ENCODE peak calls at places on chromosomes 12 and 14, in ten cellular contexts. G is caudate nucleus; J is psoas muscle; C is mammary epithelial cell; L is cardiac muscle cell; Y is PC-3; O is fibroblast of lung; B is CD8-positive, alpha-beta T cell; R is IMR-90; N is K562. P is an unnamed sample.

GRCh38 chr14:101063121-101063520 is 159.6 kb upstream of the RTL1 start:
- DNase-seq in O (no peak), N (no peak), B (no peak), R (no peak), C (no peak), G (no peak), Y (no peak), J (peak), L (no peak), P (no peak)

GRCh38 chr14:72788255-72788654 is 105.6 kb downstream of the DPF3 start:
- DNase-seq in B (no peak), C (no peak), N (no peak), R (no peak), L (no peak), J (no peak), O (no peak), Y (no peak), G (no peak), P (no peak)

GRCh38 chr12:107844312-107844921 is 69.9 kb downstream of the ASCL4 start:
- DNase-seq in O (no peak), G (no peak), N (no peak), Y (no peak), L (peak), R (no peak), B (no peak), J (peak), C (no peak), P (peak)

GRCh38 chr14:95285566-95285965 is 34.1 kb downstream of the CLMN start:
- DNase-seq in R (no peak), L (no peak), J (no peak), B (no peak), O (no peak), C (no peak), Y (no peak), G (no peak), N (no peak), P (no peak)

GRCh38 chr14:41343857-41344256 is 262.8 kb upstream of the LRFN5 start:
- DNase-seq in O (no peak), C (no peak), L (no peak), Y (no peak), R (no peak), G (no peak), J (no peak), N (no peak), B (no peak), P (no peak)

GRCh38 chr14:22865424-22866215 is 5.9 kb upstream of the LRP10 start:
- DNase-seq in J (no peak), R (no peak), B (no peak), C (no peak), O (no peak), L (no peak), N (peak), G (no peak), Y (no peak), P (no peak)

GRCh38 chr14:92631098-92631497 is 117.3 kb downstream of the LGMN start:
- DNase-seq in B (no peak), O (no peak), N (no peak), G (no peak), R (no peak), L (no peak), C (no peak), J (no peak), Y (no peak), P (no peak)

GRCh38 chr12:4276524-4277204 is 3.1 kb downstream of the CCND2 start:
- DNase-seq in Y (peak), L (peak), O (peak), G (no peak), B (peak), N (peak), R (peak), C (peak), J (peak), P (peak)

GRCh38 chr12:72673853-72674252 is 401.7 kb downstream of the TRHDE start:
- DNase-seq in N (no peak), J (no peak), Y (no peak), L (no peak), B (no peak), R (no peak), G (no peak), C (no peak), O (no peak), P (no peak)

GRCh38 chr12:123388218-123388947 is 4.5 kb downstream of the KMT5A start:
- DNase-seq in Y (peak), J (peak), L (peak), N (peak), C (peak), G (peak), R (peak), B (peak), O (peak), P (peak)

DNA sequence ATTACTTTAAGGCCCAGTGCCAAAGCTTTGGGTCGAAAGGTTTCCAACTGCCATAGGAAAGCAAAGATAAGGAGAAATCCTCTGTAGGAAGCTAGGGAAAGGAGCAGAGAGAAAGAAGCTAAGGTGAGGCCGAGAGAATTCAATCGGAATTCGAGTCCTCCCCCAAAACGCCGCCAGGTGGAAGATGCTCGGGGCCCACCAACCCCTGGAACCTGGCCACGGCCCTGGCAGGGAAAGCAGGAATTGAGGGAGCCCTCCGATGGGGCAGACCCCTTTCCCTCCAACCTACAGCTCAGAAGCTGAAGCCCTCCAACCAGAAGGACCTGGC is 498 bp downstream of the GMFB start:
- DNase-seq in O (no peak), R (no peak), J (no peak), Y (no peak), N (no peak), G (no peak), B (no peak), C (no peak), L (no peak), P (no peak)
- H3K27ac ChIP-seq in O (peak), R (peak), J (peak), Y (peak), N (peak), G (peak), B (peak), C (peak), L (peak), P (peak)

DNA sequence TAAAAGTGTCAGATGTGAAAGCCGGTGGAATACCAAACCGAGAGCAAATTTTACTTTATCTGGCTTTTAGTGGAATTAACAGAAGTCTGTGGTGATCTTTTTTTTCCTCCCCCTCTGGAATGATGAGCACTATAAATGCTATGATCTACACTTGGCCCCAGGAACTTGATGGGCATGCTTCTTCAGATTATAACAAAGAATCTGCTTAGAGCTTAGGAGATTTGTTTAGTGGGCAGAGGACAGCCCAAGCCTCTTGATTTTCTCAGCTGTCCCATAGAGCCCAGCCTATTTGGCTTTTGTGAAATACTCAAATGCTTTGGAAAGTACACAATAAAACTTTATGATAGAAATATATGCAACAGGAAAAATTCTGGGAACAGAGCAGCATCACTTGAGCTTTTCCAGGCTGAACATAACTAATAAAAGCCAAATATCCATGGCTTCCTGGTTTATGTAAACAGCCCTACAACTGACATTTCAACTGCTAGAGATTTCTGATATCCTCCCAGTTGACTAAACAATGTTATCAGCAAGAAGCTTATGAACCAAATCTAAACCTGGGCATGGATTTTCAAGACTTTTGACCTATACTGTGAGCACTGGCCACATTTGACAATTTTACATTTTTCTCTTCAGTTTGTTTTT is 149.6 kb downstream of the PLXNC1 start:
- DNase-seq in Y (no peak), L (no peak), N (no peak), J (no peak), R (no peak), O (no peak), G (no peak), C (no peak), B (no peak), P (no peak)
- H3K27ac ChIP-seq in Y (no peak), L (no peak), N (no peak), J (no peak), R (no peak), O (no peak), G (no peak), C (no peak), B (no peak), P (no peak)

DNA sequence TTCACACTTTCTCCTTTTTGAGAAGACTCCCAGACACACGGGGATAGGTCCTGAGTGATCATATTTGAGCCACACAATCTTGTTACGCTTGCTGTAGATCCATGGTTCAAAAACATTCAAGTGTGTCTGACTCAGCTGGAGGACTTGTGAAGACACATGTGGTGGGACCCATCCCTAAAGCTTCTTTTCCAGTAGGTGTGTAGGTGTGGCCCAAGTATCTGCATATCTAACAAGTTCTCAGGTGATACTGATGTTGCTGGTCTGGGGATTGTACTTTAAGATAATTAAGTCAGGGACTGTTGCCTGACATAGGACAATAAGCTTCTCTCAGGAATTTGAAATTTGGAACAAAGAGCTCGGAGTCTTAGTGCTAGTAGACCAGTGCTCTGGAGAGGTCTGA is 4.1 kb upstream of the DAAM1 start:
- DNase-seq in L (no peak), N (no peak), G (no peak), O (no peak), J (no peak), B (no peak), R (no peak), Y (no peak), C (no peak), P (no peak)
- H3K27ac ChIP-seq in L (no peak), N (no peak), G (no peak), O (no peak), J (no peak), B (no peak), R (no peak), Y (no peak), C (no peak), P (no peak)

DNA sequence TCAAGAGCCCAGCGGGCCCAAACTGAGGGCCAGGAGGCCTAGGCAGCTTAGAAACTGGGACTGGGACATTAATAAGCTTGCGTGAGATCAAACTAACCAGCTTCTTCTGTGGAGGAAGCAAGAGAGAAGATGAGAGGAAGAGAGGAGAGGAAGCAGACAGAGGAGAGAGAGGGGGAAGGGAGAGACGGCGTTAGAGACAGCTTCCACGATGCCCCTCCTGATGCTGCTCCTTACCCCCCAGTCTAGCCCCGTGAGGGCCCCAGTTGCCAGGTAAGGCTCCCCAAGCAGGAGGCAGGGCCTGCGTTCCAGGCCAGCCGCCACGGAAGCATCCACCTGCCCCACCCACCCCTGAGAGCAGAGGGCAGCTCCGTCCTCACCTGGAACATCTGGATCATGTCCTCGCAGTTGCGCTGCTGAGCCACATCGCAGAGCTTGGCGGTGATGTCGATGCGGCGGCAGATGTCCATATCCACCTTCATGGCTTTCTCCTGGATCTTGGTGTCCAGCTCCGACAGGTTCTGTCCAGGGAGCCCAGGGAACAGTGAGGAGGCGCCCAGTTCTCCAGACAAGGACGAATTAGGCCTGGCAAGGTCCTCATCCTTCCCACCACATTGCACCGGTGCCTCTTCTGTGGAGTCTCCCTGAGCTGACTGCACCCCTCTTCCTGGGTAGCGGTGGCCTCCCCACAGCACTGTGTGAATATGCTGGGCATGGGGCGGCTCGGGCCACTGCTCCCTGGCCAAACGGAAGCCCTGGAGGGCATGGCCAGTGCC is 6.3 kb downstream of the IFFO1 start:
- DNase-seq in L (no peak), R (no peak), Y (no peak), C (no peak), N (no peak), B (no peak), J (no peak), G (no peak), O (no peak), P (no peak)
- H3K27ac ChIP-seq in L (no peak), R (peak), Y (peak), C (no peak), N (no peak), B (no peak), J (peak), G (peak), O (peak), P (no peak)

DNA sequence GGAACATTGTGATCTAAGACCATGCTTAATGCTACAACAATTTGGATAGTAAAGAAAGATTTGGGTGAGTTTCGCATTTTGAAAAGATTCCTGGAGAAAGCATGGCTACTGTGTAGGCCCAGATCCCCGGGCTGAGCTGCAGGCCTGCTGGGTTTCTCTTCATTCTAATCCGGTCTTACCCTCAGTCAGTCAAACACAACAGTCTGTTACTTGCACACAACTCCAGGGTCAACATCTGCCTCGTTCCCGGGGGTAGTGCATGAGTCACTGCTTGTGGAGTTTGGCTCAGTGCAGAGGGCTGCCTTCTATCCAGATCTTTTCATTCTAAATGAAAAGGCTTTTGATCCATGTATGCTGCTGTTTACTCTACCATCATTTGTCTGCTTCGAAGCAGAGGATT is 60.4 kb upstream of the SEL1L start:
- DNase-seq in O (no peak), C (no peak), R (no peak), J (no peak), Y (no peak), L (no peak), N (no peak), G (no peak), B (no peak), P (no peak)
- H3K27ac ChIP-seq in O (no peak), C (no peak), R (no peak), J (no peak), Y (no peak), L (no peak), N (no peak), G (peak), B (no peak), P (no peak)

DNA sequence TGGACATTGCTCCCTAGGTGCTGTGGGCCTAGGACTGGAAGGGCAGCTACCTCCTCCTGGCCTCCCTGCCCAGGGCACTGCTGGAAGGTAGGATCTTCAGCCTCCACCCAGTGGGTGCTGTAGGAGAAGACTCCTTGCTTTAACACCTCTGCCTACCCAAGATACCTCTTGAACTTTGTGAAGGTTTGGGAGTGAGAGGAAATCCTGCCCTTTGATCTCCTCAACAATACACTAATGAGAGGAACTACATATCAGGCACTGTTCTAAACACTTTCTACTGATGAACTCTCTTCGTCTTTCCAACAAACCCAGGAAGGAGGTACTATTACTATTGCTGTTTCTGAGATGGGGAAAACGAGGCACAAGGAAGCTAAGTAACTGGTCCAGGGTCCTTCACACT is 66.9 kb downstream of the PLEKHG3 start:
- DNase-seq in O (no peak), J (no peak), G (no peak), Y (no peak), L (no peak), B (no peak), C (no peak), R (no peak), N (no peak), P (no peak)
- H3K27ac ChIP-seq in O (no peak), J (no peak), G (no peak), Y (no peak), L (no peak), B (no peak), C (no peak), R (no peak), N (no peak), P (no peak)

GRCh38 chr12:106633451-106633823 is 50.6 kb downstream of the RFX4 start:
- DNase-seq in L (no peak), B (no peak), N (no peak), J (no peak), C (no peak), G (no peak), O (no peak), R (no peak), Y (peak), P (no peak)
- H3K27ac ChIP-seq in L (no peak), B (no peak), N (no peak), J (no peak), C (no peak), G (no peak), O (no peak), R (no peak), Y (no peak), P (no peak)

GRCh38 chr12:121533391-121534090 is 47.3 kb downstream of the KDM2B start:
- DNase-seq in C (no peak), O (peak), R (no peak), Y (no peak), L (no peak), J (no peak), N (no peak), G (no peak), B (no peak), P (no peak)

GRCh38 chr12:121532503-121533390 is 48.1 kb downstream of the KDM2B start:
- DNase-seq in Y (no peak), O (peak), N (no peak), J (no peak), C (no peak), B (no peak), G (no peak), L (no peak), R (peak), P (no peak)

GRCh38 chr12:121529184-121529583 is 51.6 kb downstream of the KDM2B start:
- DNase-seq in G (no peak), C (no peak), O (no peak), B (no peak), L (no peak), J (no peak), R (no peak), N (no peak), Y (no peak), P (no peak)

GRCh38 chr12:121531356-121531750 is 49.5 kb downstream of the KDM2B start:
- DNase-seq in Y (no peak), J (no peak), R (no peak), O (no peak), B (no peak), G (no peak), L (no peak), C (no peak), N (no peak), P (no peak)

GRCh38 chr12:121530600-121531355 is 50.0 kb downstream of the KDM2B start:
- DNase-seq in N (peak), G (no peak), Y (peak), L (no peak), C (no peak), R (peak), J (peak), B (peak), O (peak), P (peak)
- H3K27ac ChIP-seq in N (no peak), G (no peak), Y (no peak), L (peak), C (no peak), R (peak), J (peak), B (peak), O (peak), P (peak)

GRCh38 chr12:89252284-89252683 is 100.0 kb downstream of the DUSP6 start:
- DNase-seq in N (no peak), O (peak), L (no peak), G (no peak), B (no peak), J (no peak), C (peak), R (peak), Y (no peak), P (no peak)

GRCh38 chr12:89247962-89248361 is 104.3 kb downstream of the DUSP6 start:
- DNase-seq in G (no peak), Y (no peak), C (no peak), B (no peak), N (no peak), R (peak), L (no peak), J (no peak), O (no peak), P (no peak)

GRCh38 chr12:89250213-89250612 is 102.1 kb downstream of the DUSP6 start:
- DNase-seq in N (no peak), C (no peak), B (no peak), O (no peak), R (no peak), L (no peak), J (no peak), Y (no peak), G (no peak), P (no peak)

GRCh38 chr12:89251326-89252237 is 100.7 kb downstream of the DUSP6 start:
- DNase-seq in G (no peak), C (no peak), L (no peak), R (no peak), N (no peak), J (no peak), B (no peak), O (no peak), Y (no peak), P (no peak)

GRCh38 chr12:89250648-89251047 is 101.7 kb downstream of the DUSP6 start:
- DNase-seq in B (no peak), R (peak), N (no peak), L (no peak), O (no peak), Y (no peak), J (no peak), C (no peak), G (no peak), P (no peak)
- H3K27ac ChIP-seq in B (no peak), R (no peak), N (no peak), L (no peak), O (no peak), Y (no peak), J (no peak), C (no peak), G (no peak), P (no peak)

P was measured in stomach.